ENCODE peak calls at places on chromosomes 4 and X, in four cellular contexts. One of them, this sample, is unnamed.
A peak's percentile ranks its signal among the peaks of the same experiment; 100 is the strongest.

GRCh38 chr4:61201562-61202099 is 1.5 kb downstream of the ADGRL3 start:
- DNase-seq in kidney: no peak
- DNase-seq in CD4-positive, alpha-beta T cell: no peak
- DNase-seq in EL: peak; percentile 3
- DNase-seq in this sample: no peak

GRCh38 chr4:68490826-68491457 is 43.7 kb downstream of the TMPRSS11E start:
- DNase-seq in kidney: no peak
- DNase-seq in EL: no peak
- DNase-seq in CD4-positive, alpha-beta T cell: no peak
- DNase-seq in this sample: peak; percentile 9

GRCh38 chr4:1058198-1058996 is 47.0 kb downstream of the FGFRL1 start:
- DNase-seq in EL: no peak
- DNase-seq in kidney: no peak
- DNase-seq in CD4-positive, alpha-beta T cell: peak; percentile 2
- DNase-seq in this sample: no peak

GRCh38 chr4:5814421-5814820 is 78.5 kb downstream of the CRMP1 start:
- DNase-seq in CD4-positive, alpha-beta T cell: no peak
- DNase-seq in EL: no peak
- DNase-seq in kidney: no peak
- DNase-seq in this sample: no peak

GRCh38 chrX:129646721-129647587 is 7.8 kb downstream of the APLN start:
- DNase-seq in CD4-positive, alpha-beta T cell: no peak
- DNase-seq in EL: no peak
- DNase-seq in kidney: no peak
- DNase-seq in this sample: no peak

GRCh38 chr4:178917756-178918155 is 1475.5 kb upstream of the AGA start:
- DNase-seq in CD4-positive, alpha-beta T cell: no peak
- DNase-seq in kidney: no peak
- DNase-seq in EL: no peak
- DNase-seq in this sample: no peak

GRCh38 chr4:69881173-69881773 is 21.3 kb upstream of the SULT1E1 start:
- DNase-seq in CD4-positive, alpha-beta T cell: peak; percentile 7
- DNase-seq in kidney: no peak
- DNase-seq in EL: peak; percentile 1
- DNase-seq in this sample: peak; percentile 77

GRCh38 chr4:153785830-153786721 is 2.8 kb downstream of the SFRP2 start:
- DNase-seq in CD4-positive, alpha-beta T cell: no peak
- DNase-seq in EL: no peak
- DNase-seq in kidney: no peak
- DNase-seq in this sample: peak; percentile 65

GRCh38 chrX:70444326-70445196 is at the start of gene DLG3:
- DNase-seq in EL: peak; percentile 48
- DNase-seq in CD4-positive, alpha-beta T cell: no peak
- DNase-seq in kidney: no peak
- DNase-seq in this sample: peak; percentile 60

GRCh38 chrX:38006283-38006682 is at the start of gene SYTL5:
- DNase-seq in EL: no peak
- DNase-seq in kidney: no peak
- DNase-seq in CD4-positive, alpha-beta T cell: no peak
- DNase-seq in this sample: no peak

GRCh38 chr4:8589831-8590545 is 2.6 kb upstream of the CPZ start:
- DNase-seq in CD4-positive, alpha-beta T cell: no peak
- DNase-seq in EL: peak; percentile 83
- DNase-seq in kidney: peak; percentile 64
- DNase-seq in this sample: peak; percentile 72

GRCh38 chrX:19810809-19811208 is 76.6 kb downstream of the SH3KBP1 start:
- DNase-seq in EL: no peak
- DNase-seq in kidney: no peak
- DNase-seq in CD4-positive, alpha-beta T cell: no peak
- DNase-seq in this sample: peak; percentile 70